ENCODE peak calls at places on chromosomes 2 and 18, in four cellular contexts. W, O, V and Q are unnamed samples.

GRCh38 chr2:207286106-207286505 is 120.4 kb upstream of the KLF7 start:
- DNase-seq in W (no peak), O (no peak), V (peak; percentile 64), Q (no peak)

GRCh38 chr2:12556762-12557161 is 160.0 kb upstream of the TRIB2 start:
- DNase-seq in W (peak; percentile 35), O (no peak), V (no peak), Q (no peak)

GRCh38 chr2:29401994-29402393 is 286.8 kb downstream of the CLIP4 start:
- DNase-seq in W (no peak), O (no peak), V (no peak), Q (no peak)

GRCh38 chr2:69807821-69808540 is 21.5 kb upstream of the GMCL1 start:
- DNase-seq in W (no peak), O (no peak), V (no peak), Q (no peak)

GRCh38 chr2:188695953-188696352 is 278.2 kb upstream of the COL3A1 start:
- DNase-seq in W (no peak), O (no peak), V (no peak), Q (no peak)

GRCh38 chr2:216023055-216023648 is 9.8 kb upstream of the MREG start:
- DNase-seq in W (peak; percentile 52), O (peak; percentile 66), V (no peak), Q (peak; percentile 53)

GRCh38 chr2:232368311-232368731 is 10.2 kb upstream of the ALPP start:
- DNase-seq in W (no peak), O (no peak), V (no peak), Q (peak; percentile 19)

GRCh38 chr2:51165534-51166260 is 133.8 kb upstream of the NRXN1 start:
- DNase-seq in W (no peak), O (no peak), V (no peak), Q (no peak)

GRCh38 chr2:223526106-223526505 is 76.1 kb downstream of the SCG2 start:
- DNase-seq in W (no peak), O (no peak), V (no peak), Q (no peak)

GRCh38 chr2:178109813-178110212 is 2.4 kb upstream of the RBM45 start:
- DNase-seq in W (peak; percentile 58), O (peak; percentile 42), V (no peak), Q (no peak)

GRCh38 chr2:8004250-8004681 is 677.6 kb upstream of the ID2 start:
- DNase-seq in W (peak; percentile 93), O (no peak), V (no peak), Q (no peak)

GRCh38 chr2:12809526-12809925 is 92.8 kb downstream of the TRIB2 start:
- DNase-seq in W (no peak), O (no peak), V (no peak), Q (no peak)

GRCh38 chr2:39725401-39725800 is 53.7 kb downstream of the THUMPD2 start:
- DNase-seq in W (no peak), O (no peak), V (no peak), Q (no peak)

GRCh38 chr2:69171829-69172228 is 158.8 kb downstream of the ANTXR1 start:
- DNase-seq in W (no peak), O (no peak), V (no peak), Q (no peak)

GRCh38 chr2:12131975-12132374 is 385.5 kb downstream of the LPIN1 start:
- DNase-seq in W (no peak), O (no peak), V (no peak), Q (no peak)

GRCh38 chr2:50720695-50721314 is 311.1 kb downstream of the NRXN1 start:
- DNase-seq in W (no peak), O (no peak), V (no peak), Q (no peak)

GRCh38 chr2:26269571-26270170 is 24.9 kb downstream of the HADHB start:
- DNase-seq in W (no peak), O (no peak), V (no peak), Q (no peak)

GRCh38 chr18:50429207-50429948 is 54.5 kb downstream of the SKA1 start:
- DNase-seq in W (peak; percentile 18), O (peak; percentile 18), V (no peak), Q (no peak)

GRCh38 chr2:16684676-16685339 is 19.2 kb upstream of the CYRIA start:
- DNase-seq in W (no peak), O (no peak), V (no peak), Q (no peak)

GRCh38 chr18:11392292-11392691 is 217.1 kb upstream of the SLC35G4 start:
- DNase-seq in W (peak; percentile 45), O (no peak), V (no peak), Q (no peak)

GRCh38 chr2:205681836-205682238 is 464 bp upstream of the NRP2 start:
- DNase-seq in W (no peak), O (no peak), V (no peak), Q (no peak)

GRCh38 chr2:38377501-38378258 is 607 bp upstream of the ATL2 start:
- DNase-seq in W (no peak), O (peak; percentile 42), V (no peak), Q (no peak)

GRCh38 chr2:42659601-42660000 is 91.2 kb downstream of the MTA3 start:
- DNase-seq in W (no peak), O (no peak), V (no peak), Q (no peak)

GRCh38 chr2:226554726-226555125 is 244.9 kb downstream of the IRS1 start:
- DNase-seq in W (no peak), O (no peak), V (no peak), Q (no peak)

GRCh38 chr18:72409923-72410322 is 134.2 kb downstream of the CBLN2 start:
- DNase-seq in W (no peak), O (no peak), V (no peak), Q (no peak)
- TF ChIP-seq TCF7 in W (no peak), O (no peak), V (no peak), Q (no peak)

DNA sequence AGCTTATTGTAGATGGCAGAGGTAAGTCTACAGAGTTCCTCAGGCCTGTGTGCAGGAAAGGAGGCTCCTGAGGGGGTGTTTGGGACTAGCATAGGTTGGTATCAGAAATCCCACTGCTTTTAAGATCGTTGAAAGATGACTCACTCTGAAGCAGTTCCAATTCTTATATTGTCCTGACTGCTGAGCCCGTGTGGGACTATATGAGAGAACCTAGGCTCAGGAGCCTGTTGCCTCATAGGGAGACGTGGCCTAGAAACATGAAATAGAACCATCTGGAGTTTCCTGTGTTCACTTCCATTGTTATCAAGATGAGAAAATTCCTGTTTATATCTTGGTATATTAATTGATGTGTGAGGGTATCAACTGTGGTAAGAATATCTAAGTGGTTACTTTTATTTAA is 5.7 kb downstream of the CCT7 start:
- DNase-seq in W (no peak), O (no peak), V (no peak), Q (no peak)
- TF ChIP-seq TCF7 in W (no peak), O (no peak), V (no peak), Q (no peak)

GRCh38 chr2:176164184-176164802 is 7.2 kb downstream of the HOXD3 start:
- DNase-seq in W (no peak), O (no peak), V (no peak), Q (no peak)

GRCh38 chr2:176161041-176161785 is 4.1 kb downstream of the HOXD3 start:
- DNase-seq in W (no peak), O (no peak), V (no peak), Q (no peak)

GRCh38 chr2:176161817-176162626 is 4.9 kb downstream of the HOXD3 start:
- DNase-seq in W (no peak), O (no peak), V (no peak), Q (no peak)

GRCh38 chr2:176163655-176164021 is 6.5 kb downstream of the HOXD3 start:
- DNase-seq in W (no peak), O (no peak), V (no peak), Q (no peak)

GRCh38 chr2:176162911-176163654 is 6.0 kb downstream of the HOXD3 start:
- DNase-seq in W (no peak), O (no peak), V (no peak), Q (no peak)
- TF ChIP-seq TCF7 in W (no peak), O (no peak), V (no peak), Q (no peak)

GRCh38 chr2:190319557-190320498 is at the start of gene HIBCH:
- DNase-seq in W (peak; percentile 85), O (peak; percentile 99), V (peak; percentile 81), Q (peak; percentile 99)

GRCh38 chr2:190318514-190318913 is 1.1 kb downstream of the HIBCH start:
- DNase-seq in W (no peak), O (no peak), V (no peak), Q (no peak)

GRCh38 chr2:190320696-190321095 is 1.1 kb upstream of the HIBCH start:
- DNase-seq in W (no peak), O (no peak), V (no peak), Q (no peak)

GRCh38 chr2:190315273-190315672 is 4.4 kb downstream of the HIBCH start:
- DNase-seq in W (no peak), O (no peak), V (no peak), Q (no peak)

DNA sequence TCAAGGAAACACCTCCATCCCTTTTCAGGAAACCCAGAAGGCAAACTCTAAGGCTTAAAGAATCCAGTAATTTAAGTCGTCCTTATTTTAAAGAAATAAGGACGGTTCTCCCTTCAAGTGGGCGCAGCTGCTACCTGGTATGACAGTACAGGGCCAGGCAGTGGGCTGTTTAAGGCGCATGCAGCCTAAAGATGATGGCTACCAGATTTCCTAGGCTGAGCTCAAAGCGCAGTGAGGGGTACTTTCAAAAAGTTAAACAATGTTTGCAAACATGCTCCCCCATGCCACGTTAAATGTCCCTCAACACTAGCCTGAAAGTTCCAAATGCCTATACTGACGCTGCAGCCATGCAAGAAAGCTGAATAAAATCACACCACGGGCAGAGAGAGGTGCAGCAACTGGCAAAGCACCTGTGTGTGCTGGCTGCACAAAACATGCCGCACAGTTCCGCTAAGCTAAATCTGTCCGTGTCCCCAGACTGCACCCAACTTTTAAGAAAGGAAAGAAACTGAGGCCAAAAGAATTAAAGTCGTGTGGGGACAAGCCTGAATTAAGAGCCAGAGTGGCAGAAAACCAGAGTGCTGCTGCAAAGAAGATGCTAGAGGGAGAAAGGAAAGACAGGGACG is 582 bp downstream of the HIBCH start:
- DNase-seq in W (no peak), O (no peak), V (no peak), Q (no peak)
- TF ChIP-seq TCF7 in W (no peak), O (no peak), V (no peak), Q (no peak)

GRCh38 chr2:179593323-179593722 is 268.1 kb downstream of the ZNF385B start:
- DNase-seq in W (no peak), O (no peak), V (no peak), Q (no peak)

GRCh38 chr2:179594268-179595112 is 266.9 kb downstream of the ZNF385B start:
- DNase-seq in W (no peak), O (no peak), V (no peak), Q (no peak)

GRCh38 chr2:179592167-179592936 is 269.1 kb downstream of the ZNF385B start:
- DNase-seq in W (no peak), O (no peak), V (no peak), Q (no peak)

GRCh38 chr2:179595284-179595683 is 266.1 kb downstream of the ZNF385B start:
- DNase-seq in W (no peak), O (peak; percentile 33), V (no peak), Q (peak; percentile 18)

GRCh38 chr2:179596018-179596417 is 265.4 kb downstream of the ZNF385B start:
- DNase-seq in W (no peak), O (no peak), V (no peak), Q (no peak)
- TF ChIP-seq TCF7 in W (no peak), O (no peak), V (no peak), Q (no peak)